ENCODE peak calls at places on chromosomes 6 and 20, in seven cellular contexts. D, R, E, W, V, F and P are unnamed samples.

GRCh38 chr20:8435251-8436035 is 303.4 kb downstream of the PLCB1 start:
- DNase-seq in R (no peak), W (no peak), V (no peak), D (no peak), F (no peak), E (no peak), P (no peak)

GRCh38 chr20:37398750-37399621 is 53.0 kb downstream of the SRC start:
- DNase-seq in F (no peak), D (no peak), R (no peak), V (no peak), W (no peak), E (no peak), P (no peak)

GRCh38 chr20:51198238-51198637 is 175.3 kb upstream of the KCNG1 start:
- DNase-seq in V (no peak), E (no peak), W (no peak), R (no peak), F (no peak), D (no peak), P (no peak)

GRCh38 chr6:40378071-40378724 is 209.0 kb downstream of the LRFN2 start:
- DNase-seq in D (no peak), E (no peak), R (no peak), F (no peak), W (no peak), V (no peak), P (no peak)

GRCh38 chr6:107318100-107318736 is 141.1 kb downstream of the PDSS2 start:
- DNase-seq in D (peak; percentile 55), F (peak; percentile 47), R (peak; percentile 60), E (peak; percentile 22), W (peak; percentile 75), V (no peak), P (peak; percentile 50)

GRCh38 chr20:2835331-2835796 is 5.1 kb downstream of the PCED1A start:
- DNase-seq in D (no peak), R (no peak), E (no peak), W (no peak), V (no peak), F (no peak), P (no peak)

GRCh38 chr20:59805786-59806577 is 127.5 kb downstream of the SYCP2 start:
- DNase-seq in R (peak; percentile 22), F (no peak), E (no peak), W (no peak), V (no peak), D (no peak), P (no peak)

GRCh38 chr6:143325379-143326140 is 124.9 kb downstream of the ADAT2 start:
- DNase-seq in D (peak; percentile 32), E (no peak), F (no peak), V (no peak), R (no peak), W (peak; percentile 24), P (no peak)

GRCh38 chr6:138087549-138087948 is 19.7 kb downstream of the PERP start:
- DNase-seq in E (no peak), D (no peak), V (no peak), F (no peak), W (no peak), R (no peak), P (no peak)

GRCh38 chr6:166271376-166271765 is 36.8 kb downstream of the PRR18 start:
- DNase-seq in F (no peak), E (no peak), W (no peak), D (no peak), R (no peak), V (no peak), P (no peak)